ENCODE peak calls at places on chromosome 19, in four cellular contexts. I, Z, P and U are unnamed samples.

GRCh38 chr19:33780746-33781145 is 15.9 kb upstream of the KCTD15 start:
- DNase-seq in I (no peak), Z (no peak), P (no peak), U (no peak)

GRCh38 chr19:51462276-51462675 is 4.0 kb upstream of the SIGLEC8 start:
- DNase-seq in I (no peak), Z (no peak), P (no peak), U (no peak)

GRCh38 chr19:17473041-17473440 is 2.7 kb downstream of the SLC27A1 start:
- DNase-seq in I (no peak), Z (no peak), P (no peak), U (no peak)

GRCh38 chr19:32165750-32166149 is 179.7 kb upstream of the ZNF507 start:
- DNase-seq in I (no peak), Z (peak), P (no peak), U (no peak)

GRCh38 chr19:47072323-47072722 is 23.9 kb upstream of the TMEM160 start:
- DNase-seq in I (no peak), Z (no peak), P (no peak), U (no peak)

GRCh38 chr19:57803594-57804325 is 11.0 kb downstream of the ZNF552 start:
- DNase-seq in I (no peak), Z (no peak), P (peak), U (no peak)

GRCh38 chr19:32387701-32388392 is 17.7 kb upstream of the DPY19L3 start:
- DNase-seq in I (no peak), Z (no peak), P (no peak), U (no peak)

GRCh38 chr19:18562086-18562485 is 4.4 kb downstream of the KXD1 start:
- DNase-seq in I (no peak), Z (no peak), P (no peak), U (no peak)

GRCh38 chr19:12786149-12786870 is 5.0 kb upstream of the JUNB start:
- DNase-seq in I (no peak), Z (no peak), P (no peak), U (no peak)

GRCh38 chr19:13920940-13921744 is 15.1 kb downstream of the CC2D1A start:
- DNase-seq in I (no peak), Z (no peak), P (peak), U (no peak)

GRCh38 chr19:46862504-46862835 is 1.7 kb downstream of the ARHGAP35 start:
- DNase-seq in I (no peak), Z (no peak), P (no peak), U (peak)

GRCh38 chr19:31595521-31595920 is 246.3 kb upstream of the TSHZ3 start:
- DNase-seq in I (no peak), Z (no peak), P (no peak), U (no peak)

GRCh38 chr19:40740747-40741146 is 9.5 kb downstream of the ACTMAP start:
- DNase-seq in I (no peak), Z (no peak), P (no peak), U (no peak)

GRCh38 chr19:46984077-46985010 is 35.3 kb upstream of the NPAS1 start:
- DNase-seq in I (no peak), Z (no peak), P (no peak), U (no peak)

GRCh38 chr19:19026299-19026971 is 6.9 kb downstream of the SUGP2 start:
- DNase-seq in I (no peak), Z (no peak), P (no peak), U (no peak)

GRCh38 chr19:35119578-35119977 is 4.0 kb downstream of the FXYD3 start:
- DNase-seq in I (no peak), Z (no peak), P (no peak), U (no peak)

GRCh38 chr19:11421607-11422098 is 2.5 kb upstream of the RGL3 start:
- DNase-seq in I (no peak), Z (no peak), P (peak), U (peak)

GRCh38 chr19:19873381-19873780 is 7.7 kb downstream of the ZNF253 start:
- DNase-seq in I (no peak), Z (no peak), P (no peak), U (no peak)

GRCh38 chr19:28184997-28185396 is 1028.0 kb downstream of the UQCRFS1 start:
- DNase-seq in I (no peak), Z (no peak), P (no peak), U (no peak)

GRCh38 chr19:30752201-30752600 is 380.0 kb downstream of the ZNF536 start:
- DNase-seq in I (no peak), Z (peak), P (no peak), U (no peak)

GRCh38 chr19:28429356-28429755 is 783.6 kb downstream of the UQCRFS1 start:
- DNase-seq in I (no peak), Z (no peak), P (no peak), U (no peak)

GRCh38 chr19:5352229-5352763 is 11.7 kb upstream of the PTPRS start:
- DNase-seq in I (no peak), Z (no peak), P (no peak), U (no peak)

GRCh38 chr19:27718262-27718661 is 1494.7 kb downstream of the UQCRFS1 start:
- DNase-seq in I (no peak), Z (no peak), P (no peak), U (no peak)

GRCh38 chr19:5563941-5564612 is 3.7 kb downstream of the TINCR start:
- DNase-seq in I (no peak), Z (no peak), P (no peak), U (no peak)

GRCh38 chr19:5671600-5671999 is 8.7 kb downstream of the MICOS13 start:
- DNase-seq in I (no peak), Z (no peak), P (no peak), U (no peak)

GRCh38 chr19:19140476-19140875 is 2.2 kb upstream of the TMEM161A start:
- DNase-seq in I (no peak), Z (no peak), P (peak), U (no peak)

GRCh38 chr19:35107541-35107939 is 8.1 kb upstream of the FXYD3 start:
- DNase-seq in I (no peak), Z (no peak), P (no peak), U (no peak)

GRCh38 chr19:46076951-46077814 is 36.4 kb upstream of the IGFL4 start:
- DNase-seq in I (no peak), Z (no peak), P (peak), U (no peak)

GRCh38 chr19:17448190-17448967 is at the start of gene TMEM221:
- DNase-seq in I (peak), Z (no peak), P (peak), U (no peak)

GRCh38 chr19:13461536-13461935 is 44.7 kb downstream of the CACNA1A start:
- DNase-seq in I (no peak), Z (no peak), P (no peak), U (no peak)

GRCh38 chr19:16198363-16198636 is 589 bp downstream of the AP1M1 start:
- DNase-seq in I (no peak), Z (no peak), P (no peak), U (no peak)

GRCh38 chr19:32873560-32873959 is 4.0 kb upstream of the SLC7A9 start:
- DNase-seq in I (no peak), Z (no peak), P (no peak), U (no peak)

GRCh38 chr19:44697670-44698034 is 1.3 kb upstream of the CEACAM16 start:
- DNase-seq in I (no peak), Z (no peak), P (no peak), U (no peak)

GRCh38 chr19:44700547-44700946 is 1.6 kb downstream of the CEACAM16 start:
- DNase-seq in I (no peak), Z (no peak), P (no peak), U (no peak)

GRCh38 chr19:44698492-44699201 is at the start of gene CEACAM16:
- DNase-seq in I (no peak), Z (no peak), P (no peak), U (no peak)

GRCh38 chr19:44694184-44694579 is 4.8 kb upstream of the CEACAM16 start:
- DNase-seq in I (no peak), Z (no peak), P (no peak), U (no peak)

DNA sequence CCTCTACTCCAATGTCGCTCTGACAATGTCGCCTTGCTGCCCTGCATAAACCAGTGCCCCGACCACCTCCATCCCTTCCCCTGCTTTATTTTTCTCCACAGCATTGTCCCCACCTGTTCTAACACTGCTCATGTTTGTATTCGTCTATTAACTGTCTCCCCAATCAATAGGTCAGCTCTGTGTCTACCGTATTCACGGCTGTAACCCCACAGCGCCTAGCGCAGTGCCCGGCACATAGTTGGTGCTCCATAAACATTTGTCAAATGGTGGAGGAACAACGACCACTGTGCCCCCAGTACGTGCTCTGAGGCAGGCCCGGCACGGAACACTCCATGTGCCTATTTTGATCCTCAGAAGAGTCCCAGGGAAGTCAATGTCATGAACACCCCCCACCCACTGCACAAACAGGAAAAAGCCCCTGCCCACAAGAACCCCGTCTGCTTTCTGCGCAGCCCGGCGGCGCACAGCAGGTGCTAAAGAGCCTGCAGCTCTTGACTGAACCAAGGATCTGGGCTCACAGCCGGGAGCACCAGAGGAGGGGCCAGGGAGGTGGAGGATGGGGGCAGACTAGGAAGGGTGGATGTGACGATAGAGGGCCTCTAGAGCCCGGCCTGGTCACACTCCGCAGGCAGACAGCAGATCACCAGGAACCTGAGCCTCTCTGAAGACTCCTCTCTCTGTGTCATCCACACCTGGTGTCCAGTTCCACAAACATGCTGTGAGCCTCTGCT is 1.8 kb upstream of the CEACAM16 start:
- DNase-seq in I (no peak), Z (no peak), P (peak), U (no peak)
- H3K27ac ChIP-seq in I (no peak), Z (no peak), P (no peak), U (no peak)

GRCh38 chr19:2461751-2462634 is 5.2 kb upstream of the LMNB2 start:
- DNase-seq in I (no peak), Z (no peak), P (peak), U (no peak)
- H3K27ac ChIP-seq in I (no peak), Z (peak), P (no peak), U (peak)

GRCh38 chr19:656751-657559 is 6.1 kb downstream of the RNF126 start:
- DNase-seq in I (no peak), Z (no peak), P (no peak), U (no peak)
- H3K27ac ChIP-seq in I (no peak), Z (no peak), P (no peak), U (no peak)

GRCh38 chr19:49359851-49360845 is 2.1 kb downstream of the TEAD2 start:
- DNase-seq in I (no peak), Z (no peak), P (no peak), U (no peak)
- H3K27ac ChIP-seq in I (peak), Z (peak), P (no peak), U (no peak)